ENCODE peak calls at places on chromosomes 2 and 18, in five cellular contexts. One of them, this sample, is unnamed.

GRCh38 chr2:113734187-113734586 is 22.3 kb downstream of the SLC35F5 start:
- DNase-seq in left colon: no peak
- DNase-seq in CD4-positive, CD25-positive, alpha-beta regulatory T cell: no peak
- DNase-seq in posterior cingulate gyrus: no peak
- DNase-seq in Kasumi-1: no peak
- DNase-seq in this sample: no peak

GRCh38 chr2:161250864-161251436 is 57.3 kb upstream of the PSMD14 start:
- DNase-seq in Kasumi-1: peak; percentile 55
- DNase-seq in posterior cingulate gyrus: no peak
- DNase-seq in left colon: no peak
- DNase-seq in CD4-positive, CD25-positive, alpha-beta regulatory T cell: peak; percentile 57
- DNase-seq in this sample: peak; percentile 27

GRCh38 chr2:128279786-128280701 is 38.6 kb downstream of the HS6ST1 start:
- DNase-seq in posterior cingulate gyrus: no peak
- DNase-seq in left colon: peak; percentile 19
- DNase-seq in Kasumi-1: peak; percentile 89
- DNase-seq in CD4-positive, CD25-positive, alpha-beta regulatory T cell: no peak
- DNase-seq in this sample: no peak

GRCh38 chr2:37671013-37671815 is at the start of gene CDC42EP3:
- DNase-seq in Kasumi-1: no peak
- DNase-seq in left colon: peak; percentile 84
- DNase-seq in CD4-positive, CD25-positive, alpha-beta regulatory T cell: peak; percentile 73
- DNase-seq in posterior cingulate gyrus: peak; percentile 44
- DNase-seq in this sample: peak; percentile 84

GRCh38 chr2:20674974-20675679 is 8.2 kb downstream of the GDF7 start:
- DNase-seq in Kasumi-1: no peak
- DNase-seq in left colon: no peak
- DNase-seq in CD4-positive, CD25-positive, alpha-beta regulatory T cell: no peak
- DNase-seq in posterior cingulate gyrus: no peak
- DNase-seq in this sample: no peak

GRCh38 chr2:129849559-129850160 is 129.8 kb upstream of the RAB6C start:
- DNase-seq in posterior cingulate gyrus: no peak
- DNase-seq in CD4-positive, CD25-positive, alpha-beta regulatory T cell: peak; percentile 78
- DNase-seq in left colon: no peak
- DNase-seq in Kasumi-1: peak; percentile 86
- DNase-seq in this sample: no peak

GRCh38 chr2:234763051-234763909 is 188.5 kb upstream of the SH3BP4 start:
- DNase-seq in posterior cingulate gyrus: no peak
- DNase-seq in Kasumi-1: no peak
- DNase-seq in CD4-positive, CD25-positive, alpha-beta regulatory T cell: no peak
- DNase-seq in left colon: no peak
- DNase-seq in this sample: no peak

GRCh38 chr2:3208591-3208990 is 169.0 kb downstream of the EIPR1 start:
- DNase-seq in left colon: no peak
- DNase-seq in Kasumi-1: no peak
- DNase-seq in posterior cingulate gyrus: no peak
- DNase-seq in CD4-positive, CD25-positive, alpha-beta regulatory T cell: no peak
- DNase-seq in this sample: no peak

GRCh38 chr18:66867653-66868052 is 263.8 kb upstream of the CDH19 start:
- DNase-seq in posterior cingulate gyrus: no peak
- DNase-seq in CD4-positive, CD25-positive, alpha-beta regulatory T cell: no peak
- DNase-seq in left colon: no peak
- DNase-seq in Kasumi-1: no peak
- DNase-seq in this sample: peak; percentile 53

GRCh38 chr18:38539373-38539772 is 973.8 kb upstream of the CELF4 start:
- DNase-seq in Kasumi-1: peak; percentile 30
- DNase-seq in posterior cingulate gyrus: no peak
- DNase-seq in CD4-positive, CD25-positive, alpha-beta regulatory T cell: no peak
- DNase-seq in left colon: no peak
- DNase-seq in this sample: no peak

GRCh38 chr2:167898297-167898696 is 349.1 kb downstream of the STK39 start:
- DNase-seq in posterior cingulate gyrus: no peak
- DNase-seq in Kasumi-1: no peak
- DNase-seq in left colon: no peak
- DNase-seq in CD4-positive, CD25-positive, alpha-beta regulatory T cell: no peak
- DNase-seq in this sample: no peak

GRCh38 chr2:241035818-241036396 is 37.5 kb downstream of the SNED1 start:
- DNase-seq in CD4-positive, CD25-positive, alpha-beta regulatory T cell: no peak
- DNase-seq in left colon: no peak
- DNase-seq in Kasumi-1: no peak
- DNase-seq in posterior cingulate gyrus: peak; percentile 8
- DNase-seq in this sample: no peak

GRCh38 chr18:13513015-13513414 is 213.3 kb downstream of the FAM210A start:
- DNase-seq in Kasumi-1: peak; percentile 81
- DNase-seq in posterior cingulate gyrus: no peak
- DNase-seq in left colon: no peak
- DNase-seq in CD4-positive, CD25-positive, alpha-beta regulatory T cell: peak; percentile 27
- DNase-seq in this sample: peak; percentile 18

GRCh38 chr18:53361044-53361443 is 863.4 kb downstream of the MBD2 start:
- DNase-seq in Kasumi-1: no peak
- DNase-seq in posterior cingulate gyrus: no peak
- DNase-seq in CD4-positive, CD25-positive, alpha-beta regulatory T cell: no peak
- DNase-seq in left colon: no peak
- DNase-seq in this sample: no peak

GRCh38 chr2:128233790-128234395 is 84.8 kb downstream of the HS6ST1 start:
- DNase-seq in left colon: no peak
- DNase-seq in posterior cingulate gyrus: no peak
- DNase-seq in Kasumi-1: no peak
- DNase-seq in CD4-positive, CD25-positive, alpha-beta regulatory T cell: no peak
- DNase-seq in this sample: no peak

GRCh38 chr2:98870516-98871158 is 65.4 kb downstream of the CRACDL start:
- DNase-seq in left colon: peak; percentile 23
- DNase-seq in posterior cingulate gyrus: no peak
- DNase-seq in Kasumi-1: no peak
- DNase-seq in CD4-positive, CD25-positive, alpha-beta regulatory T cell: no peak
- DNase-seq in this sample: no peak

GRCh38 chr2:15273452-15273851 is 287.7 kb downstream of the NBAS start:
- DNase-seq in posterior cingulate gyrus: no peak
- DNase-seq in Kasumi-1: no peak
- DNase-seq in CD4-positive, CD25-positive, alpha-beta regulatory T cell: no peak
- DNase-seq in left colon: no peak
- DNase-seq in this sample: no peak

GRCh38 chr2:21038403-21039073 is 5.3 kb downstream of the APOB start:
- DNase-seq in CD4-positive, CD25-positive, alpha-beta regulatory T cell: no peak
- DNase-seq in left colon: no peak
- DNase-seq in posterior cingulate gyrus: no peak
- DNase-seq in Kasumi-1: no peak
- DNase-seq in this sample: no peak

GRCh38 chr18:40698129-40698528 is 1256.9 kb upstream of the PIK3C3 start:
- DNase-seq in Kasumi-1: no peak
- DNase-seq in left colon: no peak
- DNase-seq in posterior cingulate gyrus: no peak
- DNase-seq in CD4-positive, CD25-positive, alpha-beta regulatory T cell: no peak
- DNase-seq in this sample: no peak

GRCh38 chr2:69366-70344 is 23.4 kb upstream of the FAM110C start:
- DNase-seq in Kasumi-1: no peak
- DNase-seq in left colon: peak; percentile 58
- DNase-seq in posterior cingulate gyrus: no peak
- DNase-seq in CD4-positive, CD25-positive, alpha-beta regulatory T cell: no peak
- DNase-seq in this sample: no peak

GRCh38 chr2:190668892-190669291 is 20.0 kb downstream of the NAB1 start:
- DNase-seq in CD4-positive, CD25-positive, alpha-beta regulatory T cell: no peak
- DNase-seq in Kasumi-1: no peak
- DNase-seq in left colon: no peak
- DNase-seq in posterior cingulate gyrus: no peak
- DNase-seq in this sample: no peak

GRCh38 chr2:208033701-208034502 is 8.6 kb upstream of the PLEKHM3 start:
- DNase-seq in posterior cingulate gyrus: peak; percentile 8
- DNase-seq in left colon: peak; percentile 76
- DNase-seq in CD4-positive, CD25-positive, alpha-beta regulatory T cell: peak; percentile 61
- DNase-seq in Kasumi-1: no peak
- DNase-seq in this sample: peak; percentile 57

GRCh38 chr2:26579025-26579722 is 62.0 kb downstream of the CIB4 start:
- DNase-seq in Kasumi-1: no peak
- DNase-seq in posterior cingulate gyrus: no peak
- DNase-seq in CD4-positive, CD25-positive, alpha-beta regulatory T cell: no peak
- DNase-seq in left colon: no peak
- DNase-seq in this sample: no peak

GRCh38 chr2:208296610-208297009 is 30.6 kb downstream of the PIKFYVE start:
- DNase-seq in CD4-positive, CD25-positive, alpha-beta regulatory T cell: no peak
- DNase-seq in left colon: no peak
- DNase-seq in Kasumi-1: no peak
- DNase-seq in posterior cingulate gyrus: no peak
- DNase-seq in this sample: no peak

GRCh38 chr18:6645246-6645645 is 84.3 kb upstream of the ARHGAP28 start:
- DNase-seq in CD4-positive, CD25-positive, alpha-beta regulatory T cell: no peak
- DNase-seq in left colon: no peak
- DNase-seq in posterior cingulate gyrus: no peak
- DNase-seq in Kasumi-1: no peak
- DNase-seq in this sample: no peak

GRCh38 chr18:10454800-10455550 is 540 bp downstream of the APCDD1 start:
- DNase-seq in posterior cingulate gyrus: no peak
- DNase-seq in left colon: peak; percentile 28
- DNase-seq in CD4-positive, CD25-positive, alpha-beta regulatory T cell: no peak
- DNase-seq in Kasumi-1: no peak
- DNase-seq in this sample: no peak

GRCh38 chr2:191086707-191087106 is 64.1 kb downstream of the STAT4 start:
- DNase-seq in CD4-positive, CD25-positive, alpha-beta regulatory T cell: no peak
- DNase-seq in left colon: no peak
- DNase-seq in Kasumi-1: no peak
- DNase-seq in posterior cingulate gyrus: no peak
- DNase-seq in this sample: no peak

GRCh38 chr2:145020694-145021093 is 500.8 kb upstream of the ZEB2 start:
- DNase-seq in CD4-positive, CD25-positive, alpha-beta regulatory T cell: no peak
- DNase-seq in Kasumi-1: no peak
- DNase-seq in left colon: no peak
- DNase-seq in posterior cingulate gyrus: no peak
- DNase-seq in this sample: no peak

GRCh38 chr2:71385008-71385407 is 53.4 kb downstream of the ZNF638 start:
- DNase-seq in posterior cingulate gyrus: no peak
- DNase-seq in left colon: no peak
- DNase-seq in CD4-positive, CD25-positive, alpha-beta regulatory T cell: no peak
- DNase-seq in Kasumi-1: no peak
- DNase-seq in this sample: no peak